ENCODE peak calls at places on chromosome 15, in seven cellular contexts. One of them, this sample, is unnamed.

GRCh38 chr15:80559320-80559693 is 135.8 kb upstream of the ABHD17C start:
- DNase-seq in GM10248: no peak
- DNase-seq in GM20000: no peak
- DNase-seq in ovary: no peak
- DNase-seq in GM23338: peak; percentile 20
- DNase-seq in effector memory CD8-positive, alpha-beta T cell: no peak
- DNase-seq in occipital lobe: no peak
- DNase-seq in this sample: no peak

GRCh38 chr15:45780352-45780751 is 145.5 kb downstream of the SQOR start:
- DNase-seq in GM10248: no peak
- DNase-seq in GM20000: no peak
- DNase-seq in ovary: no peak
- DNase-seq in GM23338: peak; percentile 23
- DNase-seq in effector memory CD8-positive, alpha-beta T cell: no peak
- DNase-seq in occipital lobe: no peak
- DNase-seq in this sample: no peak

GRCh38 chr15:52050416-52050815 is 31.4 kb downstream of the MAPK6 start:
- DNase-seq in GM10248: no peak
- DNase-seq in GM20000: no peak
- DNase-seq in ovary: no peak
- DNase-seq in GM23338: no peak
- DNase-seq in effector memory CD8-positive, alpha-beta T cell: no peak
- DNase-seq in occipital lobe: no peak
- DNase-seq in this sample: no peak

GRCh38 chr15:99282129-99282528 is 30.8 kb downstream of the LRRC28 start:
- DNase-seq in GM10248: no peak
- DNase-seq in GM20000: no peak
- DNase-seq in ovary: no peak
- DNase-seq in GM23338: no peak
- DNase-seq in effector memory CD8-positive, alpha-beta T cell: no peak
- DNase-seq in occipital lobe: no peak
- DNase-seq in this sample: no peak

GRCh38 chr15:60407406-60407805 is 9.6 kb upstream of the ANXA2 start:
- DNase-seq in GM10248: no peak
- DNase-seq in GM20000: no peak
- DNase-seq in ovary: no peak
- DNase-seq in GM23338: no peak
- DNase-seq in effector memory CD8-positive, alpha-beta T cell: no peak
- DNase-seq in occipital lobe: no peak
- DNase-seq in this sample: no peak

GRCh38 chr15:81002254-81003022 is 1.7 kb downstream of the TLNRD1 start:
- DNase-seq in GM10248: no peak
- DNase-seq in GM20000: peak; percentile 51
- DNase-seq in ovary: no peak
- DNase-seq in GM23338: peak; percentile 66
- DNase-seq in effector memory CD8-positive, alpha-beta T cell: no peak
- DNase-seq in occipital lobe: no peak
- DNase-seq in this sample: no peak

GRCh38 chr15:63042879-63043340 is 363 bp downstream of the TPM1 start:
- DNase-seq in GM10248: no peak
- DNase-seq in GM20000: no peak
- DNase-seq in ovary: no peak
- DNase-seq in GM23338: no peak
- DNase-seq in effector memory CD8-positive, alpha-beta T cell: no peak
- DNase-seq in occipital lobe: no peak
- DNase-seq in this sample: no peak

GRCh38 chr15:43215961-43216360 is 4.9 kb downstream of the EPB42 start:
- DNase-seq in GM10248: no peak
- DNase-seq in GM20000: no peak
- DNase-seq in ovary: no peak
- DNase-seq in GM23338: no peak
- DNase-seq in effector memory CD8-positive, alpha-beta T cell: no peak
- DNase-seq in occipital lobe: no peak
- DNase-seq in this sample: no peak

GRCh38 chr15:39613861-39614260 is 33.0 kb downstream of the THBS1 start:
- DNase-seq in GM10248: no peak
- DNase-seq in GM20000: no peak
- DNase-seq in ovary: no peak
- DNase-seq in GM23338: no peak
- DNase-seq in effector memory CD8-positive, alpha-beta T cell: no peak
- DNase-seq in occipital lobe: no peak
- DNase-seq in this sample: no peak

GRCh38 chr15:100663066-100663465 is 60.7 kb downstream of the ASB7 start:
- DNase-seq in GM10248: no peak
- DNase-seq in GM20000: peak; percentile 37
- DNase-seq in ovary: no peak
- DNase-seq in GM23338: peak; percentile 78
- DNase-seq in effector memory CD8-positive, alpha-beta T cell: no peak
- DNase-seq in occipital lobe: no peak
- DNase-seq in this sample: no peak

GRCh38 chr15:99752556-99752955 is 19.3 kb upstream of the LYSMD4 start:
- DNase-seq in GM10248: no peak
- DNase-seq in GM20000: no peak
- DNase-seq in ovary: no peak
- DNase-seq in GM23338: no peak
- DNase-seq in effector memory CD8-positive, alpha-beta T cell: no peak
- DNase-seq in occipital lobe: no peak
- DNase-seq in this sample: no peak

GRCh38 chr15:40296561-40297230 is 11.0 kb downstream of the PLCB2 start:
- DNase-seq in GM10248: no peak
- DNase-seq in GM20000: no peak
- DNase-seq in ovary: no peak
- DNase-seq in GM23338: no peak
- DNase-seq in effector memory CD8-positive, alpha-beta T cell: no peak
- DNase-seq in occipital lobe: no peak
- DNase-seq in this sample: no peak

GRCh38 chr15:31615643-31616415 is 289.2 kb downstream of the KLF13 start:
- DNase-seq in GM10248: no peak
- DNase-seq in GM20000: no peak
- DNase-seq in ovary: no peak
- DNase-seq in GM23338: no peak
- DNase-seq in effector memory CD8-positive, alpha-beta T cell: no peak
- DNase-seq in occipital lobe: no peak
- DNase-seq in this sample: no peak

GRCh38 chr15:95734422-95735316 is 595.8 kb upstream of the NR2F2 start:
- DNase-seq in GM10248: no peak
- DNase-seq in GM20000: no peak
- DNase-seq in ovary: no peak
- DNase-seq in GM23338: no peak
- DNase-seq in effector memory CD8-positive, alpha-beta T cell: no peak
- DNase-seq in occipital lobe: no peak
- DNase-seq in this sample: no peak

GRCh38 chr15:78804391-78804792 is 6.9 kb downstream of the ADAMTS7 start:
- DNase-seq in GM10248: no peak
- DNase-seq in GM20000: no peak
- DNase-seq in ovary: no peak
- DNase-seq in GM23338: peak; percentile 65
- DNase-seq in effector memory CD8-positive, alpha-beta T cell: no peak
- DNase-seq in occipital lobe: no peak
- DNase-seq in this sample: peak; percentile 48

GRCh38 chr15:89119489-89120478 is 31.5 kb downstream of the ABHD2 start:
- DNase-seq in GM10248: no peak
- DNase-seq in GM20000: no peak
- DNase-seq in ovary: no peak
- DNase-seq in GM23338: no peak
- DNase-seq in effector memory CD8-positive, alpha-beta T cell: no peak
- DNase-seq in occipital lobe: no peak
- DNase-seq in this sample: peak; percentile 77

GRCh38 chr15:88908697-88909621 is 4.2 kb downstream of the MFGE8 start:
- DNase-seq in GM10248: peak; percentile 6
- DNase-seq in GM20000: no peak
- DNase-seq in ovary: peak; percentile 59
- DNase-seq in GM23338: no peak
- DNase-seq in effector memory CD8-positive, alpha-beta T cell: no peak
- DNase-seq in occipital lobe: no peak
- DNase-seq in this sample: no peak